ENCODE peak calls at places on chromosomes 3 and 15, in ten cellular contexts. E is NCI-H510A treated with DMSO at 0.1 percent for 48 hours; V is HEK293T; M is NCI-H1105; N is LHCN-M2; J is caudate nucleus; X is T-cell; F is activated CD4-positive, alpha-beta T cell treated with anti-CD3 and anti-CD28 coated beads, Interleukin-2, amount 50 U/mL, for 1 hour; I is stimulated activated CD8-positive, alpha-beta memory T cell treated with anti-CD3 and anti-CD28 coated beads, Interleukin-15, amount 100 ng/mL, for 4 hours; W is T-helper 9 cell. C is an unnamed sample.

GRCh38 chr3:17140670-17141505 is 256.1 kb downstream of the PLCL2 start:
- DNase-seq in E (no peak), V (no peak), M (no peak), N (peak), J (no peak), X (no peak), F (no peak), I (no peak), W (no peak), C (no peak)

GRCh38 chr3:131361464-131362421 is 19.8 kb upstream of the NUDT16 start:
- DNase-seq in E (peak), V (no peak), M (peak), N (no peak), J (no peak), X (no peak), F (no peak), I (no peak), W (no peak), C (peak)

GRCh38 chr3:134937256-134938023 is 142.4 kb downstream of the EPHB1 start:
- DNase-seq in E (no peak), V (no peak), M (peak), N (no peak), J (no peak), X (no peak), F (no peak), I (no peak), W (no peak), C (peak)

GRCh38 chr3:149342413-149343340 is 9.2 kb upstream of the TM4SF18 start:
- DNase-seq in E (no peak), V (no peak), M (no peak), N (peak), J (no peak), X (no peak), F (no peak), I (no peak), W (no peak), C (no peak)

GRCh38 chr15:40323953-40324937 is 753 bp downstream of the INAFM2 start:
- DNase-seq in E (no peak), V (no peak), M (no peak), N (no peak), J (no peak), X (peak), F (no peak), I (no peak), W (peak), C (peak)

GRCh38 chr3:127216415-127217261 is 23.7 kb downstream of the PRR23E start:
- DNase-seq in E (no peak), V (no peak), M (no peak), N (no peak), J (no peak), X (no peak), F (no peak), I (no peak), W (no peak), C (no peak)

GRCh38 chr15:62781081-62781497 is 261.5 kb upstream of the TPM1 start:
- DNase-seq in E (no peak), V (no peak), M (no peak), N (no peak), J (no peak), X (no peak), F (no peak), I (no peak), W (no peak), C (peak)

GRCh38 chr3:98839846-98840245 is 61.6 kb downstream of the DCBLD2 start:
- DNase-seq in E (no peak), V (no peak), M (no peak), N (no peak), J (no peak), X (no peak), F (no peak), I (no peak), W (no peak), C (no peak)

GRCh38 chr3:149020839-149021252 is 29.5 kb downstream of the GYG1 start:
- DNase-seq in E (no peak), V (no peak), M (no peak), N (no peak), J (no peak), X (no peak), F (no peak), I (no peak), W (no peak), C (no peak)

GRCh38 chr3:166663194-166663593 is 716.9 kb downstream of the ZBBX start:
- DNase-seq in E (no peak), V (no peak), M (no peak), N (peak), J (no peak), X (no peak), F (no peak), I (no peak), W (no peak), C (no peak)

GRCh38 chr3:81699921-81700320 is 61.5 kb downstream of the GBE1 start:
- DNase-seq in E (no peak), V (no peak), M (no peak), N (no peak), J (no peak), X (no peak), F (no peak), I (no peak), W (no peak), C (no peak)

GRCh38 chr15:70275461-70276138 is 177.9 kb upstream of the TLE3 start:
- DNase-seq in E (no peak), V (no peak), M (no peak), N (no peak), J (no peak), X (no peak), F (no peak), I (no peak), W (no peak), C (no peak)

GRCh38 chr3:60325610-60326181 is 925.6 kb downstream of the FHIT start:
- DNase-seq in E (no peak), V (no peak), M (no peak), N (no peak), J (no peak), X (no peak), F (no peak), I (no peak), W (no peak), C (no peak)

GRCh38 chr3:39147711-39148115 is 5.7 kb downstream of the CSRNP1 start:
- DNase-seq in E (peak), V (no peak), M (no peak), N (peak), J (no peak), X (no peak), F (peak), I (no peak), W (no peak), C (no peak)

GRCh38 chr3:52649461-52650210 is 36.1 kb downstream of the PBRM1 start:
- DNase-seq in E (no peak), V (no peak), M (no peak), N (peak), J (no peak), X (no peak), F (no peak), I (no peak), W (no peak), C (no peak)

GRCh38 chr3:113698891-113699465 is 2.5 kb upstream of the USF3 start:
- DNase-seq in E (no peak), V (no peak), M (no peak), N (no peak), J (no peak), X (no peak), F (no peak), I (no peak), W (no peak), C (peak)

GRCh38 chr3:153599685-153600084 is 437.7 kb downstream of the RAP2B start:
- DNase-seq in E (no peak), V (no peak), M (no peak), N (peak), J (no peak), X (no peak), F (no peak), I (no peak), W (no peak), C (no peak)

GRCh38 chr3:29605845-29606244 is 325.0 kb downstream of the RBMS3 start:
- DNase-seq in E (no peak), V (no peak), M (no peak), N (peak), J (no peak), X (no peak), F (no peak), I (no peak), W (no peak), C (no peak)

GRCh38 chr15:67079361-67079760 is 14.0 kb downstream of the SMAD3 start:
- DNase-seq in E (no peak), V (no peak), M (no peak), N (no peak), J (no peak), X (no peak), F (no peak), I (no peak), W (no peak), C (no peak)

GRCh38 chr3:11716576-11717250 is 73.0 kb upstream of the VGLL4 start:
- DNase-seq in E (no peak), V (no peak), M (no peak), N (no peak), J (no peak), X (no peak), F (no peak), I (no peak), W (no peak), C (no peak)

C was measured in neural progenitor cell.